ENCODE peak calls at places on chromosomes 11 and 22, in four cellular contexts. W is HCT116, F is HEK293T, C is astrocyte of the cerebellum. Q is an unnamed sample.

GRCh38 chr11:47433991-47434786 is 8.0 kb upstream of the PSMC3 start:
- DNase-seq in F (no peak), W (no peak), C (peak), Q (no peak)

GRCh38 chr11:72411623-72412532 is 22.5 kb downstream of the CLPB start:
- DNase-seq in W (no peak), F (no peak), C (no peak), Q (no peak)

GRCh38 chr11:64563966-64564365 is 27.1 kb upstream of the SLC22A12 start:
- DNase-seq in F (no peak), C (no peak), W (no peak), Q (no peak)

GRCh38 chr22:19708323-19709011 is 5.8 kb upstream of the SEPTIN5 start:
- DNase-seq in F (no peak), W (no peak), C (no peak), Q (no peak)

GRCh38 chr11:70397983-70398833 is at the start of gene CTTN:
- DNase-seq in W (peak), F (peak), C (peak), Q (peak)

GRCh38 chr22:23608583-23608982 is 23.5 kb downstream of the DRICH1 start:
- DNase-seq in W (no peak), F (no peak), C (no peak), Q (peak)

GRCh38 chr11:14542384-14542783 is 22.2 kb upstream of the PSMA1 start:
- DNase-seq in W (no peak), C (no peak), F (no peak), Q (no peak)

GRCh38 chr22:48071828-48072227 is 1309.4 kb downstream of the TBC1D22A start:
- DNase-seq in W (no peak), C (no peak), F (no peak), Q (no peak)

GRCh38 chr11:70272009-70272408 is 1.5 kb downstream of the PPFIA1 start:
- DNase-seq in F (no peak), W (no peak), C (no peak), Q (no peak)

GRCh38 chr11:116927163-116927772 is 89.8 kb upstream of the APOA1 start:
- DNase-seq in W (no peak), C (no peak), F (peak), Q (no peak)

GRCh38 chr11:124762077-124762623 is at the start of gene ESAM:
- DNase-seq in W (no peak), F (peak), C (no peak), Q (no peak)

GRCh38 chr11:33734441-33735165 is 1.6 kb downstream of the CD59 start:
- DNase-seq in C (peak), F (no peak), W (no peak), Q (no peak)

GRCh38 chr11:74620537-74620936 is 28.2 kb downstream of the POLD3 start:
- DNase-seq in C (no peak), F (no peak), W (no peak), Q (no peak)

GRCh38 chr11:125020342-125020741 is 42.8 kb upstream of the SLC37A2 start:
- DNase-seq in W (no peak), C (no peak), F (no peak), Q (no peak)

GRCh38 chr11:73431431-73431830 is 55.2 kb downstream of the RELT start:
- DNase-seq in C (no peak), F (no peak), W (no peak), Q (no peak)

Q was measured in NT2/D1.